ENCODE peak calls at places on chromosomes 16 and 17, in six cellular contexts. G is H9, I is H1, L is IMR-90, R is mesenchymal stem cell, W is trophoblast cell. O is an unnamed sample.

GRCh38 chr17:72122002-72122310 is 1.1 kb downstream of the SOX9 start:
- DNase-seq in G (no peak), I (no peak), L (peak; percentile 58), R (peak; percentile 62), W (no peak), O (no peak)

GRCh38 chr17:38885728-38886642 is 16.1 kb downstream of the LASP1 start:
- DNase-seq in G (peak; percentile 34), I (no peak), L (peak; percentile 52), R (peak; percentile 60), W (no peak), O (no peak)

GRCh38 chr17:82256242-82256894 is 17.1 kb downstream of the CSNK1D start:
- DNase-seq in G (no peak), I (no peak), L (no peak), R (no peak), W (peak; percentile 7), O (no peak)

GRCh38 chr17:51356084-51356410 is 95.7 kb downstream of the UTP18 start:
- DNase-seq in G (no peak), I (no peak), L (no peak), R (no peak), W (no peak), O (no peak)

GRCh38 chr17:78284146-78284545 is 52.7 kb downstream of the TMEM235 start:
- DNase-seq in G (no peak), I (no peak), L (peak; percentile 63), R (peak; percentile 89), W (no peak), O (no peak)

GRCh38 chr16:77434365-77435239 is at the start of gene ADAMTS18:
- DNase-seq in G (peak; percentile 66), I (no peak), L (no peak), R (no peak), W (no peak), O (peak; percentile 30)

GRCh38 chr16:25034916-25035315 is 19.7 kb upstream of the ARHGAP17 start:
- DNase-seq in G (no peak), I (no peak), L (peak; percentile 46), R (no peak), W (no peak), O (no peak)

GRCh38 chr17:46832945-46833839 is 14.7 kb upstream of the WNT3 start:
- DNase-seq in G (peak; percentile 43), I (no peak), L (peak; percentile 87), R (no peak), W (no peak), O (no peak)

GRCh38 chr17:75031972-75032895 is 14.5 kb downstream of the ATP5PD start:
- DNase-seq in G (peak; percentile 68), I (no peak), L (peak; percentile 84), R (peak; percentile 79), W (peak; percentile 43), O (no peak)

GRCh38 chr16:84038491-84038890 is 4.1 kb downstream of the SLC38A8 start:
- DNase-seq in G (no peak), I (no peak), L (no peak), R (no peak), W (no peak), O (no peak)

GRCh38 chr17:36899250-36900129 is 37.8 kb upstream of the LHX1 start:
- DNase-seq in G (peak; percentile 62), I (no peak), L (no peak), R (no peak), W (no peak), O (no peak)

GRCh38 chr16:53743149-53743566 is 39.2 kb downstream of the FTO start:
- DNase-seq in G (peak; percentile 45), I (no peak), L (peak; percentile 18), R (peak; percentile 30), W (peak; percentile 57), O (no peak)

GRCh38 chr17:20085283-20085875 is 76.2 kb downstream of the SPECC1 start:
- DNase-seq in G (no peak), I (no peak), L (no peak), R (no peak), W (no peak), O (no peak)

GRCh38 chr16:70728145-70728544 is 42.3 kb upstream of the MTSS2 start:
- DNase-seq in G (no peak), I (no peak), L (no peak), R (no peak), W (no peak), O (no peak)

GRCh38 chr16:89687092-89687940 is 827 bp downstream of the CDK10 start:
- DNase-seq in G (no peak), I (no peak), L (peak; percentile 52), R (peak; percentile 68), W (no peak), O (no peak)

GRCh38 chr17:36072431-36073121 is 8.5 kb downstream of the CCL18 start:
- DNase-seq in G (peak; percentile 89), I (peak; percentile 27), L (peak; percentile 10), R (peak; percentile 33), W (peak; percentile 49), O (peak; percentile 71)

GRCh38 chr16:85663891-85664321 is 24.8 kb downstream of the GINS2 start:
- DNase-seq in G (no peak), I (no peak), L (peak; percentile 28), R (no peak), W (no peak), O (no peak)

GRCh38 chr16:77336637-77337036 is 98.2 kb downstream of the ADAMTS18 start:
- DNase-seq in G (no peak), I (peak; percentile 15), L (no peak), R (no peak), W (no peak), O (peak; percentile 11)

GRCh38 chr17:37400505-37400904 is 6.1 kb downstream of the ACACA start:
- DNase-seq in G (no peak), I (no peak), L (no peak), R (no peak), W (peak; percentile 39), O (no peak)

GRCh38 chr17:82790391-82790790 is 38.5 kb downstream of the TBCD start:
- DNase-seq in G (no peak), I (no peak), L (no peak), R (no peak), W (no peak), O (no peak)

GRCh38 chr17:78170692-78171590 is 2.6 kb downstream of the SYNGR2 start:
- DNase-seq in G (no peak), I (no peak), L (no peak), R (no peak), W (no peak), O (no peak)

DNA sequence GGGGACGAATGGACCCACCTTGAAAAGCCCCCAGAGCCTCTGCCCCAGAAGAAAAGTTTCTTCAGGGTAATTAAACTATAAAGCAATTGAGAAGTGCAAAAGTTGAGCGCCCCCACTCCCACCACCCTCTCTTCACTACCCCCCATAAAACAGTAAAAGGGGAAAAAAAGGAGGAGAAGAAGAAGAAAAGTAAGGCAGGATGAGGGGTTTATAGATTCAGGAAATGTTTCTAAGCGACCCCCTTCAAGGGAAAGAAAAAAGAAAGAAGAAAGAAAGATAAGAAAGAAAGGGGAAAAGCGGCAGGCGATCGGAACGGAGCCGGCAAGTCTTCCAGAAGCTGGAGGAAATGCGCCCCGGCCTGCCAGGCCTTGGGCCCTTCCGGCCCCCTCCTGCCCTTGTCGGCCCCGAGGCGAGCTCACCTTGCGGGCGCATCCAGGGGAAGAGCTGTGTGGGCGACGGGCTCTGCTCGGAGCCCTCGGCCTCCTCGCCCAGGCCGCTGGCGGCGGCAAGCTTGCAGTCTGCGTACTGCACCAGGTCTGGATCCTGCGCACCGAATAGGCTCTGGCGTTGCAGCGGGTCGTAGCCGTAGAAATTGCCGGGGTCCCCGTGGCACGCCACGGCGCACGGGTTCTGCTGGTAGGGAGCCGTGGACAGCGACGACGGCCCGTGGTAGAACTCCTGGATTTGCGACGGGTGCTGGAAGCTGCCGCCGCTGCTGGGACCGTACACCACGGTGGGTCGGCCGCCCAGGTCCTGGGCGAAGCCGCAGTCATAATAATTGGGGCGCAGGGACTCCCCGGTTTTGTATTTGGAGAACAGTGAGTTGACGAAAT is 1.0 kb downstream of the HOXB8 start:
- DNase-seq in G (peak; percentile 78), I (no peak), L (peak; percentile 31), R (peak; percentile 69), W (peak; percentile 29), O (no peak)
- H3K23ac ChIP-seq in G (no peak overlapping the region), I (no peak overlapping the region), L (no peak overlapping the region), R (peak overlapping the region; percentile 96), W (no peak overlapping the region), O (no peak overlapping the region)

GRCh38 chr16:15949210-15950166 is at the start of gene ABCC1:
- DNase-seq in G (peak; percentile 52), I (no peak), L (no peak), R (peak; percentile 41), W (peak; percentile 59), O (peak; percentile 48)

GRCh38 chr16:15950869-15951268 is 1.5 kb downstream of the ABCC1 start:
- DNase-seq in G (no peak), I (no peak), L (no peak), R (no peak), W (no peak), O (no peak)

GRCh38 chr16:15948532-15949209 is 745 bp upstream of the ABCC1 start:
- DNase-seq in G (no peak), I (no peak), L (no peak), R (no peak), W (no peak), O (no peak)

GRCh38 chr16:15951852-15952251 is 2.4 kb downstream of the ABCC1 start:
- DNase-seq in G (no peak), I (no peak), L (no peak), R (no peak), W (no peak), O (no peak)

GRCh38 chr16:15950167-15950854 is 895 bp downstream of the ABCC1 start:
- DNase-seq in G (no peak), I (no peak), L (peak; percentile 44), R (peak; percentile 60), W (peak; percentile 38), O (no peak)
- H3K14ac ChIP-seq in G (peak overlapping the region; percentile 76), I (no peak overlapping the region), L (peak overlapping the region; percentile 98), R (no peak overlapping the region), W (no peak overlapping the region), O (no peak overlapping the region)

GRCh38 chr17:40459646-40460584 is 16.7 kb downstream of the IGFBP4 start:
- DNase-seq in G (no peak), I (no peak), L (no peak), R (no peak), W (no peak), O (no peak)
- H3K4me2 ChIP-seq in G (no peak overlapping the region), I (no peak overlapping the region), L (no peak overlapping the region), R (no peak overlapping the region), W (no peak overlapping the region), O (no peak overlapping the region)

GRCh38 chr16:58515871-58516767 is 802 bp downstream of the SETD6 start:
- DNase-seq in G (peak; percentile 74), I (no peak), L (no peak), R (no peak), W (peak; percentile 47), O (no peak)
- H3K23ac ChIP-seq in G (no peak overlapping the region), I (no peak overlapping the region), L (no peak overlapping the region), R (no peak overlapping the region), W (no peak overlapping the region), O (peak overlapping the region; percentile 83)

O was measured in neuronal stem cell.